ENCODE peak calls at places on chromosomes 4 and X, in six cellular contexts. Q, Z, L, Y, T and K are unnamed samples.

GRCh38 chr4:95839891-95840290 is at the start of gene PDHA2:
- DNase-seq in Q (peak; percentile 56), Z (no peak), L (no peak), Y (no peak), T (peak; percentile 47), K (no peak)

GRCh38 chr4:23947826-23948225 is 58.0 kb upstream of the PPARGC1A start:
- DNase-seq in Q (no peak), Z (no peak), L (no peak), Y (no peak), T (no peak), K (no peak)

GRCh38 chr4:53832549-53832948 is 231.9 kb downstream of the CHIC2 start:
- DNase-seq in Q (no peak), Z (no peak), L (no peak), Y (no peak), T (no peak), K (no peak)

GRCh38 chr4:91916219-91916618 is 387.5 kb upstream of the GRID2 start:
- DNase-seq in Q (no peak), Z (no peak), L (no peak), Y (no peak), T (no peak), K (no peak)

GRCh38 chrX:151359931-151360871 is 36.8 kb upstream of the VMA21 start:
- DNase-seq in Q (peak; percentile 35), Z (peak; percentile 49), L (no peak), Y (peak; percentile 74), T (no peak), K (no peak)

GRCh38 chr4:38223801-38224236 is 263.6 kb downstream of the PTTG2 start:
- DNase-seq in Q (no peak), Z (no peak), L (no peak), Y (no peak), T (no peak), K (no peak)

GRCh38 chrX:104668550-104668949 is 102.6 kb downstream of the IL1RAPL2 start:
- DNase-seq in Q (peak; percentile 20), Z (no peak), L (no peak), Y (no peak), T (no peak), K (no peak)

GRCh38 chr4:139754913-139755312 is 89.3 kb downstream of the MGST2 start:
- DNase-seq in Q (no peak), Z (no peak), L (no peak), Y (no peak), T (no peak), K (no peak)

GRCh38 chr4:122836941-122837340 is 10.3 kb downstream of the FGF2 start:
- DNase-seq in Q (no peak), Z (no peak), L (no peak), Y (no peak), T (no peak), K (no peak)

GRCh38 chr4:48032721-48033120 is 16.1 kb downstream of the NIPAL1 start:
- DNase-seq in Q (no peak), Z (no peak), L (no peak), Y (no peak), T (no peak), K (no peak)

GRCh38 chr4:2250764-2251072 is 8.8 kb upstream of the HAUS3 start:
- DNase-seq in Q (no peak), Z (no peak), L (no peak), Y (no peak), T (no peak), K (no peak)

GRCh38 chrX:143648705-143649104 is 12.8 kb upstream of the SLITRK4 start:
- DNase-seq in Q (no peak), Z (no peak), L (no peak), Y (peak; percentile 26), T (no peak), K (no peak)

GRCh38 chr4:11847161-11847560 is 418.5 kb upstream of the HS3ST1 start:
- DNase-seq in Q (no peak), Z (no peak), L (no peak), Y (no peak), T (no peak), K (no peak)

GRCh38 chrX:150984164-150984824 is 1.2 kb downstream of the HMGB3 start:
- DNase-seq in Q (no peak), Z (no peak), L (no peak), Y (no peak), T (no peak), K (no peak)

GRCh38 chr4:133000012-133000411 is 149.1 kb upstream of the PCDH10 start:
- DNase-seq in Q (no peak), Z (no peak), L (no peak), Y (no peak), T (no peak), K (no peak)

GRCh38 chr4:182873726-182874125 is 43.5 kb downstream of the DCTD start:
- DNase-seq in Q (no peak), Z (no peak), L (no peak), Y (no peak), T (no peak), K (no peak)

GRCh38 chrX:2665387-2666304 is 25.4 kb upstream of the CD99 start:
- DNase-seq in Q (no peak), Z (no peak), L (no peak), Y (no peak), T (no peak), K (no peak)

GRCh38 chr4:153647975-153648374 is 36.1 kb upstream of the TLR2 start:
- DNase-seq in Q (no peak), Z (no peak), L (no peak), Y (no peak), T (no peak), K (no peak)

GRCh38 chr4:98430708-98431403 is 169.7 kb downstream of the RAP1GDS1 start:
- DNase-seq in Q (no peak), Z (no peak), L (no peak), Y (no peak), T (no peak), K (no peak)

GRCh38 chrX:100643212-100643611 is 787 bp upstream of the SRPX2 start:
- DNase-seq in Q (no peak), Z (no peak), L (no peak), Y (no peak), T (no peak), K (no peak)

GRCh38 chrX:122188751-122189150 is 995.3 kb upstream of the GRIA3 start:
- DNase-seq in Q (no peak), Z (no peak), L (no peak), Y (no peak), T (no peak), K (no peak)

GRCh38 chr4:40552536-40552935 is 77.1 kb downstream of the RBM47 start:
- DNase-seq in Q (no peak), Z (no peak), L (no peak), Y (no peak), T (no peak), K (no peak)

GRCh38 chr4:168604496-168605373 is 107.9 kb downstream of the PALLD start:
- DNase-seq in Q (no peak), Z (no peak), L (no peak), Y (peak; percentile 53), T (no peak), K (no peak)

GRCh38 chr4:113784497-113785254 is 23.1 kb upstream of the CAMK2D start:
- DNase-seq in Q (no peak), Z (no peak), L (no peak), Y (no peak), T (no peak), K (no peak)

GRCh38 chr4:6388713-6389112 is 83.7 kb downstream of the PPP2R2C start:
- DNase-seq in Q (no peak), Z (peak; percentile 10), L (no peak), Y (no peak), T (no peak), K (no peak)
- H3K4me3 ChIP-seq in Q (no peak overlapping the region), Z (no peak overlapping the region), L (no peak overlapping the region), Y (no peak overlapping the region), T (no peak overlapping the region), K (no peak overlapping the region)

DNA sequence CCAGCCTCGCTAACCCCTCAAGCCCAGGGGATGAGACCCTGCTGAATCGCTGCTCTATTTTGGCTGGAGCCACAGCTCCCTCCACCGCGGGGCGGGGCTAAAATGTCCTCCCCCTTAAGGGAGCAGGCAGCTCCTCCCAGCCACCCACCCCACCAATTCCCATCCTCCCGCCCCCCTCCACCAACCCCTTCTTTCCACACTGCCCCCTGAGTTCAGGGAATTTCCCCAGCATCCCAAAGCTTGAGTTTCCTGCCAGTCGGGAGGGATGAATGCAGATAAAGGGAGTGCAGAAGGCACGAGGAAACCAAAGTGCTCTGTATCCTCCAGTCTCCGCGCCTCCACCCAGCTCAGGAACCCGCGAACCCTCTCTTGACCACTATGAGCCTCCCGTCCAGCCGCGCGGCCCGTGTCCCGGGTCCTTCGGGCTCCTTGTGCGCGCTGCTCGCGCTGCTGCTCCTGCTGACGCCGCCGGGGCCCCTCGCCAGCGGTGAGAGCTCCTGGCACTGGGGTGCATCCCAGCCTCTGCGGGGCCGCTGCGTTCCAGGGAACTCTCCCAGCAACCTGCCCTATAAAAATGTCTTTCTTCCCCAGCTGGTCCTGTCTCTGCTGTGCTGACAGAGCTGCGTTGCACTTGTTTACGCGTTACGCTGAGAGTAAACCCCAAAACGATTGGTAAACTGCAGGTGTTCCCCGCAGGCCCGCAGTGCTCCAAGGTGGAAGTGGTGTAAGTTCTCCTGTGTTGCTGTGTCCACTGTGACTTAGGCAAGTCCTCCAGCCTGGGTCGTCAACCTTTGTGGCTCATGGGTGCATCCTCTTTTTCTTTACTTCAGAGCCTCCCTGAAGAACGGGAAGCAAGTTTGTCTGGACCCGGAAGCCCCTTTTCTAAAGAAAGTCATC is at the start of gene CXCL6:
- DNase-seq in Q (peak; percentile 21), Z (no peak), L (peak; percentile 50), Y (no peak), T (peak; percentile 65), K (peak; percentile 30)
- H3K4me3 ChIP-seq in Q (peak within 1 kb of the TSS; percentile 13), Z (no peak within 1 kb of the TSS), L (no peak within 1 kb of the TSS), Y (no peak within 1 kb of the TSS), T (peak within 1 kb of the TSS; percentile 33), K (peak within 1 kb of the TSS; percentile 57)

DNA sequence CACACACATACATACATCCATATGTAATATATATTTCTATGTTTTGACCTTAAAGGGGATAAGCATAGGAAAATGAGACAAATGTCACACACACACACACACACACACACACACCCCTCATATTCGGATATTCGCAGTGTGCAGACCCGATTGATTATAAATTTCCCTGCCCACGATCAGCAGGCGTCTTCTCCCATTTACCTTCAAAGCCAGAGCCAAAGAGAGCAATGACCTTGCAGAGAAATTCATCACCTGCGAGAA is 485 bp downstream of the GPRIN3 start:
- DNase-seq in Q (no peak), Z (no peak), L (no peak), Y (no peak), T (no peak), K (no peak)
- H3K4me3 ChIP-seq in Q (peak overlapping the region; percentile 58), Z (peak overlapping the region; percentile 84), L (no peak overlapping the region), Y (peak overlapping the region; percentile 18), T (peak overlapping the region; percentile 60), K (peak overlapping the region; percentile 86)

GRCh38 chrX:102514536-102514935 is 2.0 kb downstream of the TMSB15A start:
- DNase-seq in Q (no peak), Z (no peak), L (no peak), Y (no peak), T (no peak), K (no peak)

GRCh38 chrX:102517331-102517730 is 792 bp upstream of the TMSB15A start:
- DNase-seq in Q (no peak), Z (no peak), L (no peak), Y (no peak), T (no peak), K (no peak)

DNA sequence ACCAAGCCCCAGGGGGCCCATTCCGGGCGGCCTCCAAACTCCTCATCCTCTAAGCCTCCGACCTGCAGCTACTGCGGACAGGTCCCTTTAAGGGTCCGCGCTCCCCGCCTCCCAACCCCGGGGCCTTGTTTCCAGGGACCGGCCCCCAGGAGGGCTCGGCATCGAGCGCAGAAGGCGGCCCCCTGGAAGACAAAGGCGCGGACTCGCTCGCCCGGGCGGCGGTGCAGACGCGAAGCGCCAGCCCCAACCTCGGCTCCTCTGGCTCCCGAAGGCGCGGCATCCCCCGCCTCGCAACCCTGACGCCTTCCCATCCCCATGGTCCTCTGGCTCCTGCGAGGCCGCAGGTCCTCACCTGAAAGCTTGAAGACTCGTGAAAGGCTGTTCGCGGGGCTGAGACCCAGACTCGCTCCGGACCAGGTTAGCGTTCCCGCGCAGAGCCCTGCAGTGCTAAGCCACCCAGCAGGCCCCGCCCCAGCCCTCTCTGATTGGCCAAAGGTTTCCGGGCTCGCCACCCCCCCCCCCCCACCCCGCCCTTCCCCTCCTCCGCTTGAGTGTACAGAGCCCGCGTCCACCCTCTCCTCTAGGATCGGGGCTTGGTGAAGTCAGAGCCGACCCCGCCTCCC is at the start of gene TMSB15A:
- DNase-seq in Q (peak; percentile 77), Z (peak; percentile 50), L (peak; percentile 78), Y (peak; percentile 39), T (peak; percentile 72), K (peak; percentile 66)
- H3K4me3 ChIP-seq in Q (peak within 1 kb of the TSS; percentile 18), Z (no peak within 1 kb of the TSS), L (no peak within 1 kb of the TSS), Y (no peak within 1 kb of the TSS), T (peak within 1 kb of the TSS; percentile 46), K (peak within 1 kb of the TSS; percentile 65)